ENCODE peak calls at places on chromosomes 2 and 18, in six cellular contexts. W, Z, E, O, S and I are unnamed samples.

GRCh38 chr2:26740346-26740745 is 23.7 kb upstream of the SLC35F6 start:
- DNase-seq in W (no peak), Z (no peak), E (no peak), O (no peak), S (no peak), I (no peak)

GRCh38 chr2:147364597-147364996 is 480.2 kb upstream of the ACVR2A start:
- DNase-seq in W (no peak), Z (no peak), E (no peak), O (no peak), S (no peak), I (no peak)

GRCh38 chr18:3219621-3220335 is at the start of gene MYOM1:
- DNase-seq in W (no peak), Z (no peak), E (peak), O (no peak), S (no peak), I (no peak)

GRCh38 chr2:230418341-230419016 is 2.5 kb downstream of the SP100 start:
- DNase-seq in W (peak), Z (no peak), E (peak), O (no peak), S (no peak), I (no peak)

GRCh38 chr2:215973954-215974699 is 39.2 kb downstream of the MREG start:
- DNase-seq in W (no peak), Z (no peak), E (peak), O (no peak), S (no peak), I (peak)

GRCh38 chr18:6951336-6952090 is 166.1 kb downstream of the LAMA1 start:
- DNase-seq in W (no peak), Z (no peak), E (no peak), O (no peak), S (no peak), I (no peak)

GRCh38 chr2:156935611-156936010 is 321.9 kb upstream of the GALNT5 start:
- DNase-seq in W (no peak), Z (no peak), E (peak), O (no peak), S (no peak), I (no peak)

GRCh38 chr18:25076980-25077780 is 274.8 kb downstream of the ZNF521 start:
- DNase-seq in W (no peak), Z (no peak), E (peak), O (no peak), S (no peak), I (no peak)

GRCh38 chr18:67432806-67433205 is 83.7 kb downstream of the DSEL start:
- DNase-seq in W (no peak), Z (no peak), E (peak), O (no peak), S (no peak), I (no peak)

GRCh38 chr2:96637385-96638143 is 548 bp downstream of the KANSL3 start:
- DNase-seq in W (peak), Z (peak), E (peak), O (peak), S (peak), I (peak)

GRCh38 chr2:181876614-181877063 is 14.9 kb upstream of the ITPRID2 start:
- DNase-seq in W (peak), Z (no peak), E (peak), O (peak), S (no peak), I (no peak)

GRCh38 chr2:219279916-219280516 is 850 bp downstream of the DNAJB2 start:
- DNase-seq in W (no peak), Z (no peak), E (no peak), O (no peak), S (peak), I (no peak)

GRCh38 chr2:45860136-45861106 is 208.9 kb downstream of the PRKCE start:
- DNase-seq in W (peak), Z (no peak), E (peak), O (no peak), S (no peak), I (no peak)

GRCh38 chr2:112831380-112831930 is 5.1 kb downstream of the IL1B start:
- DNase-seq in W (no peak), Z (no peak), E (no peak), O (no peak), S (no peak), I (no peak)

GRCh38 chr2:31234690-31235503 is 945 bp downstream of the EHD3 start:
- DNase-seq in W (no peak), Z (no peak), E (no peak), O (no peak), S (no peak), I (no peak)

GRCh38 chr2:73487112-73487657 is 101.5 kb downstream of the ALMS1 start:
- DNase-seq in W (no peak), Z (no peak), E (no peak), O (no peak), S (no peak), I (no peak)

GRCh38 chr2:9261231-9261883 is 54.7 kb downstream of the ASAP2 start:
- DNase-seq in W (peak), Z (no peak), E (peak), O (no peak), S (no peak), I (no peak)

GRCh38 chr2:237222178-237222577 is 136.5 kb downstream of the COPS8 start:
- DNase-seq in W (peak), Z (no peak), E (peak), O (no peak), S (no peak), I (no peak)

GRCh38 chr2:237222683-237223082 is 137.0 kb downstream of the COPS8 start:
- DNase-seq in W (peak), Z (no peak), E (no peak), O (no peak), S (no peak), I (no peak)

GRCh38 chr2:237221443-237221842 is 135.8 kb downstream of the COPS8 start:
- DNase-seq in W (no peak), Z (no peak), E (no peak), O (no peak), S (no peak), I (no peak)

GRCh38 chr2:237227190-237227988 is 141.7 kb downstream of the COPS8 start:
- DNase-seq in W (peak), Z (no peak), E (peak), O (peak), S (no peak), I (no peak)

DNA sequence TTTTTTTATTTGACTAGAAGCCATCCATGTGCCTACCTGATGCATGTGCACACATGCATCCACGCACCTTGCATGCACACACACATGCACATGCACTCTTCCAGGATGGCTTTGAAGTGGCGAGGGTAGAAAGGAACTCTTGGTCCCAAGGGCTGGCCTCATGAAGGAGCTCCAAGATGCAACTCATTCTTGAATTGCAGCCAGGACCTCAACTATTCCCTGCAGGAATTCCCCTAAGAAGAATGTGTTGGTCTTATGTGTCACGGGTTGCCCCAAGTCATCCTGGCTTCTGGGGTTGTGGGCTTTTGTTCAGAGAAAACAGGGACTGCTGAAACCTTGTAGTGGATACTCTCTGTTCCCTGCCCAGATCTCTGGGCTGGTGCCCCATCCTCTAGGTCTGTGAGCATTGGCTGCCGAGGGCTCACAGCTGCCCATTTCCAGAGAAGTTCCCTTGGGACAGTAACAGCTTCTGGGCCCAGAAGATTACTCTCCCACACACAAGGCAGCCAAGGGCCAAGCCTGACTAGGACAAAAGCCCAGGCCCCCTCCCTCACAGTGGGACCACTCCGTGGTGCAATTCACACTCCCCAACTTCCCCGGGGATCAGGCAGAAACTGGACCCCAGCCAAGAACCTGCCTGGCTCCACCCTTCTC is 137.6 kb downstream of the COPS8 start:
- DNase-seq in W (peak), Z (no peak), E (peak), O (no peak), S (peak), I (no peak)
- H3K4me3 ChIP-seq in W (no peak), Z (no peak), E (no peak), O (no peak), S (no peak), I (no peak)

DNA sequence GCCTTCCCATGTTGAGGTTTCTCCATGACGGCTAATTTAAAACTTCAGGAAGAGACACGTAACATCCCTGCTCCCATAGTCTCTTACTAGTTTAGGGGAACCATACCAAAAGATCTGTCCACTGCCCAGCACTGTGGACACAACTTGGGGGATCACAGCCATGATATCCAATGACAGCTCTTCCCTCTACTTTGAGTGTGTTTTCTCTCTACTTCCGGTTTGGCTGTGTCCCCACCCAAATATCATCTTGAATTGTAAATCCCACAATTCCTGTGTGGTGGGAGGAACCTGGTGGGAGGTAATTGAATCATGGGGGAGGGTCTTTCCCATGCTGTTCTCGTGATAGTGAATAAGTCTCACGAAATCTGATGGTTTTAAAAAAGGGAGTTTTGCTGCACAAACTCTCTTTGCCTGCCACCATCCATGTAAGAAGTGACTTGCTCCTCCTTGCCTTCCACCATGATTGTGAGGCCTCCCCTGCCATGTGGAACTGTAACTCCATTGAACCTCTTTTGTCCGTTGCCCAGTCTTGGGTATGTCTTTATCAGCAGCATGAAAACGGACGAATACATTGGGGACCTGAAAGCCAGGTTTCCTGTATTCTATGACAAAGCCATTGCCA is 1.6 kb upstream of the MGAT4A start:
- DNase-seq in W (no peak), Z (no peak), E (no peak), O (no peak), S (no peak), I (no peak)
- H3K4me3 ChIP-seq in W (no peak), Z (no peak), E (no peak), O (no peak), S (no peak), I (no peak)

DNA sequence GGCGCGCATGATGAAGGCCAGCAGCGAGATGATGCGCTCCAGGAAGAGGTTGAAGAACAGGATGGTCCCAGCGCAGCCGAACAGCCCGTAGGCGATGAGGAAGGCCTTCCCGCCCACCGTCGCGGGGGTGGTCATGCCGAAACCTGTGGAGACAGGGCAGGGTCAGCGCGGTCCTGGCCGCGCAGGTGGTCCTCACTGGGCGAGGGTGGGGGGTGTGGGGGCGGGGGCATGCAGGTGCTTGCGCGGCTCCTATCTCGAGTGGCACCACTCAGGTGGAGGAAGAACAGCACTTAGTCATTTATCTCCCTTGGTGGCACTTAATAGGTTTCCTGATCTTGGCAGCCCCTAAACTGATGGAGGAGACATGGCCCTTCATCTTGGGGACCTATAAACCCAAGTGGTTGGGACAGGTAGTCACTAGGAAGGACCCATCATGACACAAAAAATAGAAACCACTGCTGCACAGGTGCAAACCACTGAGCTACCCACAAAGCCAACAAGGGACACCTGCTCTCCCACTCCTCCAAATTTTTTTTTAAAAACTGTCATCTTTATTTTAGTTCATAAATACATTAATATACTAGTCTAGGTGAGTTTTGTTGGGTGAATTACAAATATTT is 118.8 kb downstream of the MSH2 start:
- DNase-seq in W (no peak), Z (no peak), E (no peak), O (no peak), S (no peak), I (no peak)
- H3K4me3 ChIP-seq in W (no peak), Z (peak), E (peak), O (no peak), S (no peak), I (peak)

DNA sequence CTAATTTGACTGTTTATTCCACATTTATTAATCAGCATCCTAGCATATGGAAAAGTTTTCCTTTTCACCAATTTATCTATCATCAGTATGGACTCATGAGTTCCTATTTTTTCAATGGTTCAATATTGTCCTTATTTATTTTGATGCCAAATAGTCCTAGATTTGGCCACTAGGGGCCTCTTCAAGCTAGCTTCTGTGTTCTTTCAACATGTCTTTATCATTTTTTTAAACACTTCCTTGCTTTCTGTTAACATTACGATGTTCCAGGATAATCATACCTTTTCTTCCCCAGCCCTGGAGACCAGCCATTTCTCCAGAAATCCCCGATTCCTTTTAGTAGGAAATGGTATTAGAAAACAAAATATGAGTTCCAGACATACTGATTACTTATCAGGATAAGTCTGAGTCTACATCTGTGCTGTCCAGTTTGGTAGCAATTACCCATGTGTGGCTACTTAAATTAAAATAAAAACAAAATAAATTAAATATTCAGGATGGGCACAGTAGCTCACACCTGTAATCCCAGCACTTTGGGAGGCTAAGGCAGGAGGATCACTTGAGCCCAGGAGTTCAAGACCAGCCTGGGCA is 70.6 kb downstream of the RPE start:
- DNase-seq in W (peak), Z (no peak), E (peak), O (peak), S (no peak), I (no peak)
- H3K4me3 ChIP-seq in W (no peak), Z (no peak), E (peak), O (no peak), S (no peak), I (no peak)

GRCh38 chr2:186346216-186346615 is 139.8 kb upstream of the ZC3H15 start:
- DNase-seq in W (no peak), Z (no peak), E (no peak), O (no peak), S (no peak), I (no peak)

GRCh38 chr2:186345745-186346144 is 140.3 kb upstream of the ZC3H15 start:
- DNase-seq in W (no peak), Z (no peak), E (no peak), O (no peak), S (no peak), I (no peak)

GRCh38 chr2:186348200-186348599 is 137.9 kb upstream of the ZC3H15 start:
- DNase-seq in W (peak), Z (no peak), E (peak), O (no peak), S (no peak), I (no peak)

GRCh38 chr2:186347472-186347871 is 138.6 kb upstream of the ZC3H15 start:
- DNase-seq in W (no peak), Z (no peak), E (peak), O (no peak), S (no peak), I (no peak)

GRCh38 chr2:186349508-186349907 is 136.6 kb upstream of the ZC3H15 start:
- DNase-seq in W (peak), Z (no peak), E (peak), O (peak), S (no peak), I (no peak)
- H3K4me3 ChIP-seq in W (no peak), Z (no peak), E (no peak), O (no peak), S (no peak), I (no peak)

DNA sequence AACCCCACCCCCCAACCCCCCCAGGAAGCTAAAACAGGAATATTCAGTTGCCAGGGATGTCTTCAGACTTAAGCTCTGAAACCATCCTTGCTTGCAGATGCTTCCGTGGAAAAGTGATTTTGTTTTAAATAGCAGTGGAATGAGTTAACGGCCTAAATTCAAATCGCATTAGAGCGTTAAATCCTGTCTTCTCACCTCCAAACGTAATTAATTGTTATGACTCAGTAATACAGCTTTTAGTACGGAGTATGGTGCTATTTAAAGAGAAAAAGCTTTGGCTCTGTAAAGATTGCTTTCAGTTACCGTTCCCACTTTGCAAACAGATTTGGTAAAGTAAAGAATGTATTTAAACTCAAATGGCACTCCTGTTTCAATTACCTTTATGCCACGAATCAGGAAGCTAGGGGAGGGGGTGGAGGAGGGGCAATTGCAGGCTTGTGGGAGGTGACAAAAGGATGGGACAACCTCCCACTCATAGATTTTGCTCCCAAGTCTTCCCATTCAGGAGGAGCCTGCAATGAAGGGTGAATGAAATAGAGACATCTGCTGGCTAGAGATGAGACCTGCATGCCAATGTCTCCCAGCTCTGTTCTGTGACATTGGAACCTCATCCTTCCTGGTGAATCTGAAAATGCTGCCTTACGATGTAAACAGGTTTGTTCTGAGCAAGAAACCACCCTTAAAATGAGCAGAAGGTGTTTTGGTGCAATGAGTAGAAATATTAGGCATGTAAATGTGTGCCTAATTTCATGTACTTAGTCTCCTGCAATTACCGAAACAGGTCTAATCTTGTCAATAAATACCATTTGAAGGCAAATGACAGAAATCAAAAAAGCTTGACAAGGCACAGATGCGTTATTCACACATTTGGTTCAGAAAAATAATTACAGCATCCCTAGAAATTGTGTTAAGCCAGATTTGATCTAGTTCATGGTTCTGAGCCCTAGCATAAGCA is 2.6 kb upstream of the PID1 start:
- DNase-seq in W (peak), Z (no peak), E (peak), O (peak), S (no peak), I (no peak)
- H3K4me3 ChIP-seq in W (peak), Z (no peak), E (peak), O (peak), S (peak), I (peak)